ENCODE peak calls at places on chromosomes 6 and 20, in four cellular contexts. F, L, H and A are unnamed samples.

GRCh38 chr20:59411191-59411988 is 111.0 kb downstream of the EDN3 start:
- DNase-seq in F (no peak), L (no peak), H (no peak), A (no peak)

GRCh38 chr6:164741938-164742451 is 567.4 kb downstream of the C6orf118 start:
- DNase-seq in F (no peak), L (no peak), H (no peak), A (no peak)

GRCh38 chr6:49326337-49326736 is 136.7 kb downstream of the MMUT start:
- DNase-seq in F (peak), H (no peak), L (no peak), A (peak)

GRCh38 chr6:170019259-170020040 is 268.0 kb downstream of the ERMARD start:
- DNase-seq in F (no peak), H (no peak), L (no peak), A (peak)

GRCh38 chr6:6851059-6851658 is 256.6 kb upstream of the RREB1 start:
- DNase-seq in F (peak), L (peak), H (no peak), A (peak)

GRCh38 chr20:41279546-41280225 is 37.8 kb downstream of the ZHX3 start:
- DNase-seq in H (no peak), L (no peak), F (no peak), A (no peak)

GRCh38 chr20:33859157-33859695 is 48.1 kb downstream of the CHMP4B start:
- DNase-seq in F (peak), H (no peak), L (no peak), A (peak)

GRCh38 chr6:88780714-88781389 is 182.6 kb downstream of the RNGTT start:
- DNase-seq in F (peak), L (peak), H (no peak), A (peak)

GRCh38 chr6:158219229-158219628 is 51.1 kb downstream of the GTF2H5 start:
- DNase-seq in H (no peak), L (no peak), F (peak), A (peak)

GRCh38 chr20:36573798-36574277 is 441 bp downstream of the TGIF2 start:
- DNase-seq in H (peak), L (peak), F (no peak), A (no peak)

GRCh38 chr20:57697540-57697939 is 12.3 kb downstream of the PMEPA1 start:
- DNase-seq in F (no peak), L (no peak), H (no peak), A (no peak)

GRCh38 chr6:163965426-163966348 is 551.2 kb downstream of the QKI start:
- DNase-seq in F (no peak), H (no peak), L (peak), A (peak)

GRCh38 chr6:26043389-26044139 is 43.7 kb upstream of the HFE start:
- DNase-seq in F (peak), H (peak), L (peak), A (peak)
- H3K4me3 ChIP-seq in F (peak), H (peak), L (no peak), A (peak)

GRCh38 chr20:14336667-14337066 is 745 bp downstream of the FLRT3 start:
- DNase-seq in F (peak), H (no peak), L (peak), A (peak)
- H3K4me3 ChIP-seq in F (peak), H (no peak), L (no peak), A (peak)

GRCh38 chr20:13758884-13759283 is 25.8 kb downstream of the ESF1 start:
- DNase-seq in L (no peak), F (no peak), H (no peak), A (no peak)

GRCh38 chr20:13756551-13756950 is 28.2 kb downstream of the ESF1 start:
- DNase-seq in L (no peak), F (no peak), H (no peak), A (no peak)

GRCh38 chr20:13753436-13754036 is 31.2 kb downstream of the ESF1 start:
- DNase-seq in L (no peak), H (no peak), F (no peak), A (no peak)

GRCh38 chr20:13749811-13750210 is 34.9 kb downstream of the ESF1 start:
- DNase-seq in H (no peak), L (no peak), F (no peak), A (no peak)

GRCh38 chr20:13755809-13756208 is 28.9 kb downstream of the ESF1 start:
- DNase-seq in L (no peak), F (peak), H (no peak), A (no peak)
- H3K4me3 ChIP-seq in L (no peak), F (no peak), H (no peak), A (no peak)

GRCh38 chr20:46649650-46649949 is 1.7 kb downstream of the SLC13A3 start:
- DNase-seq in H (no peak), F (no peak), L (no peak), A (no peak)
- H3K4me3 ChIP-seq in H (no peak), F (no peak), L (no peak), A (no peak)

GRCh38 chr20:770691-771090 is 2.4 kb upstream of the SLC52A3 start:
- DNase-seq in L (no peak), H (no peak), F (no peak), A (no peak)
- H3K4me3 ChIP-seq in L (no peak), H (no peak), F (no peak), A (no peak)

DNA sequence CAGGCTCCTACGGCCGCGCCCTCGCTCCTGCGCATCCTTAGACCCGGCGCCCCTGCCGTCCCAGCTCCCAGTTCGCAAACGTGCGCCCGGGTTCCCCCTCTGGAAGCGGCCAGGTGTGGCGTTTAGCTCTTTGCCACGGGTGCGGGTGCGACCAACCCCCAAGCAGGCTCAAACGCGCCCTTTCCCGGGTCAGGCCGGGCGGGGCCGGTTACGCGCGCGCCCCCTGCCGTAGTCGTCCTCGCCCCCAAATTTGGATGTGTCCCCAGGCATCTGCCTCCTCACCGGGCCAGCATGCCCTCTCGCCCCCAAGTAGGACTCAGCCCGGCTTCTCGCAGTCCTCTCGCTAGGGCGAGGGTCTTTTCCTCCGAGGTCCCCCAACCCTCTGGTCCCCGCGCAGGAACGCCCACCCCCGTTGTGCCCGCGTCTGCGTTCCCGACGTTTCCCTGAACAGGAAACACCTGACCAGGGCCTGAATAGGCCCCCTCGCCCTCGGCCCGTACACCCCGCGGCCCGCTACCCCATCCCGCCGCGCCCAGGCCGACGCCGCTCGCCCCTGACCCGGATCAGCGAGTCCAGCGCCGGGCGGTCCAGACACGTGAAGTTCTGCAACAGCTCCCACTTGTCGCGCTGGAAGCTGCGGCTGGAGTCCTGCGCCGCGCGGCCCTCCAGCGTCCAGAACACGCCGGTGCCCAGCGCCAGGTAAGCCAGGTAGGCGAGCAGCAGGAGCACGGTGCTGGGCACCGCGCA is 520 bp downstream of the KCNK17 start:
- DNase-seq in H (no peak), F (no peak), L (peak), A (no peak)
- H3K4me3 ChIP-seq in H (no peak), F (no peak), L (no peak), A (no peak)

GRCh38 chr6:43645613-43645964 is 753 bp downstream of the RSPH9 start:
- DNase-seq in L (no peak), H (no peak), F (no peak), A (no peak)

GRCh38 chr6:43648248-43648647 is 3.4 kb downstream of the RSPH9 start:
- DNase-seq in F (no peak), H (no peak), L (no peak), A (no peak)

GRCh38 chr6:43639984-43640800 is 4.6 kb downstream of the MAD2L1BP start:
- DNase-seq in F (no peak), H (no peak), L (no peak), A (no peak)

GRCh38 chr6:43647613-43648012 is 2.8 kb downstream of the RSPH9 start:
- DNase-seq in F (no peak), H (no peak), L (no peak), A (no peak)

GRCh38 chr6:43644940-43645612 is at the start of gene RSPH9:
- DNase-seq in L (peak), F (peak), H (peak), A (peak)
- H3K4me3 ChIP-seq in L (no peak), F (peak), H (peak), A (peak)

DNA sequence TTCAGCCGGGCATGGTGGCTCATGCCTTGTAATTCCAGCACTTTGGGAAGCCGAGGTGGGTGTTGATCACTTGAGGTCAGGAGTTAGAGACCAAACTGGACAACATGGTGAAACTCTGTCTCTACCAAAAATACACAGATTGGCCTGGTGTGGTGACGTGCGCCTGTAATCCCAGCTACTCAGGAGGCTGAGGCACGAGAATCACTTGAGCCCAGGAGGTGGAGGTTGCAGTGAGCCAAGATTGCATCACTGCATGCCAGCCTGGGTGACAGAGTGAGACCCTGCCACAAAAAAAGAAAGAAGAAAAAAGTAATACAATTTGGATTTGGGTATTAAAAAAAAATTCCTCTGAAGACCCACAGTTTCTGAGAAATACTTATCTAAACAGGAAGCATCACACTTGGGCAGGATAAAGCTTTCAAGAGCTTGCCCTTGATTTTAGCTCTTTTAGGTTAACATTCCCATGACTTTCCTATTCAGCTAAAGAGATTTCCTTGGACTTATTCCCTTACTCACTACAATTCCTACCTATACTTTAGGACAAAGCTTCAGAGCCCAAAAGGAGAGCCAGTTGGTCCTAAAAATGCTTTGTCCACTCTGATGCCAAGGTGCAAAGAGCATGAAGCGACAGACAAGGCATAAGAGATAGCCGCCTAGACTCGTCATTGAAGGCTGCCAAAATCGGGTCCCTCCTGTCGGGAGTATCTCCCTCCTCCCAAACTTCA is 1.9 kb downstream of the ELOVL2 start:
- DNase-seq in F (no peak), H (no peak), L (no peak), A (no peak)
- H3K4me3 ChIP-seq in F (peak), H (no peak), L (no peak), A (peak)

GRCh38 chr20:37904008-37904675 is 1.2 kb downstream of the VSTM2L start:
- DNase-seq in H (no peak), L (no peak), F (no peak), A (no peak)

GRCh38 chr20:37901667-37902503 is 1.0 kb upstream of the VSTM2L start:
- DNase-seq in L (peak), F (peak), H (peak), A (peak)

GRCh38 chr20:37903317-37904007 is 535 bp downstream of the VSTM2L start:
- DNase-seq in H (no peak), F (no peak), L (no peak), A (no peak)

GRCh38 chr20:37901280-37901666 is 1.7 kb upstream of the VSTM2L start:
- DNase-seq in F (peak), L (no peak), H (no peak), A (peak)

DNA sequence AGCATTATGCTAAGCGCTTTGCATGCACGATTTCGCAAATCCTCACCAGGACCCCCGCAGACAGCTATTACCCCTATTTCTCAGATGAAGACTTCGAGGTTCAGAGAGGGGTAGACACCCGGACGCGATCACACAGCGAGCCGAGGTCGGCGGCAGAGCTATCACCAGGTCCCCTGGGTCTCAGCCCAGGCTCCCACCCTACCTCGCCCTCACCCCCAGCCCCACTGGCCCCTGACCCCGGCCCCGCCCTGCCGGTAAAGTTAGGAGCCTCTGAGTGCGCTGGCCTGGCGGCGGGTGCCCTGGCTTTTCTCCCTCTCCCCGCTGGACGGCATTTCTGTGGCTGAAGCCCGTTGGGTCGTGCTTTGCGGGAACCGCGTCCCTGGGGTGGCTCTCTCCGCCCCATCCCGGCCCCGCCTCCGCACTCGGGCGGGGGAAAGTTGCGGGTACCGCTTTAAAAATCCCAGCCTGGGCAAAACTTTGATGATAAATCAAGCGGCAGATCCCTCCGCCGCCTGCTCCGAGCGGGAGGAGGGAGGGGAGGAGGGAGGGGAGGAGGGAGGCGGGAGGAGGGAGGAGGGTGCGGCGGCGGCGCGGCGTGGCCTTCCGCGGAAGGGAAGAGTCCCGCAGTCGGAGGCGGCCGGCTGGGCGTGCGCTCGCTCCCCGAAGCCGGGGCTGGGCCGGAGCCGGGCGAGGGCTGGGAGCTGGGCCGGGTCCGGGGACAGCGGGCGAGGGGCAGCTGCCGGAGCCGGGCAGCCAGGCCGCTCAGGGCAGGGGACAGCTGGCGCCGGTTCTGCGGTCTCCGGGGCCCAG is at the start of gene VSTM2L:
- DNase-seq in H (no peak), F (peak), L (no peak), A (peak)
- H3K4me3 ChIP-seq in H (peak), F (peak), L (no peak), A (peak)

DNA sequence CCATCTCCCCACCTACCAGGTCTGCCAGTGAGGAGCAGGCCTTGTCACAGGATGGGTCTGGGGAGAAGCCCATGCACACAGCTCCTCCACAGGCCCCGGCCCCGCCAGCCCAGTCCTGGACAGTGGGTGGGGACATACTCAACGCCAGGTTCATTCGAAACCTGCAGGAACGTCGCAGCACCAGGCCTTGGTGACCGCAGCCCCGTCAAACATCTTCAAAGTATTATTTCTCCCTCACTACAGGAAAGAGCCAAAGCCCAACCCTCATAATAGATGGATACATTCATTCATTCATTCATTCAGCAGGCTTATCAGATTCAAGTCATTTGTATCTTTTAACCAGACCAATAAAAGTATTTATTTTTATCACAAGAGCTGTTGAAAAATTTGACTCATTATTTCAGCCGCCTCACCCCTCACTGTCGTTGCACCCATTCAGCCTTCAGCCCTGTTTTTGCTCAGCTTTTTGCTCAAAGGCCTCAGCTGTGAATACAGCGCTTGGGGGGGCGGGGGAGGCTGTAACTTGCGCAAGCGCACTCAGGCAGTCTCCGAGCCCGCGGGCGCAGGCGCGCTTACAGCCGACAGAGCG is 389 bp upstream of the C6orf136 start:
- DNase-seq in L (peak), F (peak), H (no peak), A (no peak)
- H3K4me3 ChIP-seq in L (no peak), F (peak), H (peak), A (peak)